ENCODE peak calls at places on chromosome 6, in ten cellular contexts. L is stimulated activated CD4-positive, alpha-beta T cell treated with anti-CD3 and anti-CD28 coated beads, Interleukin-4, amount 100 ng/mL, for 48 hours; I is stimulated activated CD8-positive, alpha-beta memory T cell treated with anti-CD3 and anti-CD28 coated beads, Interleukin-7, amount 100 ng/mL, for 4 hours; B is NCI-H1930; H is MV-4-11; F is NCI-H460; U is anterior cingulate cortex; E is activated naive CD8-positive, alpha-beta T cell treated with anti-CD3 and anti-CD28 coated beads, Interleukin-2, amount 50 U/mL, for 24 hours; G is fibroblast of pulmonary artery; M is thyroid gland. X is an unnamed sample.

GRCh38 chr6:137486388-137486787 is 7.8 kb downstream of the OLIG3 start:
- DNase-seq in B (no peak), L (no peak), U (no peak), M (no peak), E (no peak), H (no peak), I (no peak), G (no peak), F (no peak), X (no peak)

GRCh38 chr6:906920-907319 is 214.0 kb upstream of the EXOC2 start:
- DNase-seq in B (no peak), H (no peak), G (no peak), I (no peak), U (no peak), L (no peak), M (no peak), E (no peak), F (peak), X (no peak)

GRCh38 chr6:35972471-35972985 is 51.6 kb upstream of the SRPK1 start:
- DNase-seq in E (no peak), L (no peak), B (no peak), I (no peak), F (no peak), H (no peak), G (no peak), M (peak), U (no peak), X (no peak)

GRCh38 chr6:12265795-12266194 is 24.4 kb upstream of the EDN1 start:
- DNase-seq in I (no peak), G (peak), F (no peak), U (no peak), H (peak), L (no peak), M (no peak), E (no peak), B (no peak), X (peak)

GRCh38 chr6:114398481-114398880 is 55.7 kb upstream of the HS3ST5 start:
- DNase-seq in L (no peak), U (no peak), I (no peak), E (no peak), M (no peak), F (no peak), B (no peak), H (no peak), G (no peak), X (no peak)

GRCh38 chr6:52162940-52163908 is 23.0 kb upstream of the IL17A start:
- DNase-seq in L (no peak), U (no peak), G (peak), E (no peak), B (no peak), H (no peak), M (no peak), F (peak), I (no peak), X (peak)

GRCh38 chr6:68506911-68507310 is 128.2 kb upstream of the ADGRB3 start:
- DNase-seq in U (no peak), M (no peak), E (no peak), G (no peak), F (no peak), I (no peak), H (no peak), B (no peak), L (no peak), X (no peak)

GRCh38 chr6:33683576-33684427 is 27.7 kb downstream of the UQCC2 start:
- DNase-seq in E (no peak), U (no peak), I (no peak), L (no peak), H (no peak), G (no peak), F (no peak), M (no peak), B (no peak), X (no peak)

GRCh38 chr6:40395698-40396076 is 191.5 kb downstream of the LRFN2 start:
- DNase-seq in B (no peak), E (no peak), L (no peak), I (no peak), G (no peak), U (no peak), H (no peak), M (no peak), F (no peak), X (no peak)

GRCh38 chr6:40509163-40509562 is 78.0 kb downstream of the LRFN2 start:
- DNase-seq in B (no peak), G (no peak), U (no peak), L (no peak), F (no peak), I (no peak), E (no peak), M (no peak), H (no peak), X (no peak)

GRCh38 chr6:100726741-100727140 is 154.4 kb downstream of the ASCC3 start:
- DNase-seq in G (peak), B (no peak), E (no peak), I (no peak), M (no peak), H (no peak), L (no peak), U (no peak), F (no peak), X (peak)

GRCh38 chr6:148416309-148416965 is 73.8 kb downstream of the SASH1 start:
- DNase-seq in H (peak), M (no peak), F (no peak), I (no peak), L (no peak), G (no peak), B (no peak), E (no peak), U (no peak), X (no peak)

GRCh38 chr6:7155871-7156579 is 48.3 kb downstream of the RREB1 start:
- DNase-seq in E (no peak), H (no peak), B (no peak), I (no peak), U (no peak), F (no peak), M (peak), L (no peak), G (no peak), X (no peak)

GRCh38 chr6:76481101-76481500 is 408.6 kb upstream of the IMPG1 start:
- DNase-seq in U (no peak), B (no peak), M (no peak), F (no peak), G (no peak), E (no peak), L (no peak), H (no peak), I (no peak), X (no peak)

GRCh38 chr6:12528171-12528570 is 188.4 kb upstream of the PHACTR1 start:
- DNase-seq in G (no peak), I (no peak), B (no peak), F (no peak), E (no peak), U (no peak), L (no peak), M (no peak), H (no peak), X (no peak)

X was measured in HFFc6.